ENCODE peak calls at places on chromosomes 16 and 17, in nine cellular contexts. X is NB4, B is right lobe of liver, L is PC-9, F is NCI-H748 treated with DMSO at 0.1 percent for 48 hours, K is NCI-H774, C is left cardiac atrium, Q is hepatic stellate cell, E is endothelial cell. P is an unnamed sample.

GRCh38 chr17:55674107-55674506 is 48.6 kb downstream of the TMEM100 start:
- DNase-seq in Q (no peak), C (no peak), E (no peak), B (no peak), F (no peak), K (no peak), X (peak; percentile 87), L (no peak), P (no peak)

GRCh38 chr17:70184770-70185169 is 15.4 kb downstream of the KCNJ2 start:
- DNase-seq in K (no peak), F (no peak), L (peak; percentile 36), E (no peak), X (no peak), B (no peak), C (no peak), Q (peak; percentile 17), P (no peak)

GRCh38 chr17:19337712-19338023 is 24.9 kb downstream of the B9D1 start:
- DNase-seq in E (no peak), F (no peak), X (no peak), Q (no peak), B (peak; percentile 73), L (no peak), K (no peak), C (no peak), P (no peak)

GRCh38 chr17:49687878-49688491 is 10.1 kb upstream of the SPOP start:
- DNase-seq in L (no peak), C (no peak), K (no peak), F (no peak), E (peak; percentile 36), Q (peak; percentile 60), X (peak; percentile 39), B (no peak), P (no peak)

GRCh38 chr17:82031303-82031884 is at the start of gene RAC3:
- DNase-seq in K (peak; percentile 68), C (no peak), X (peak; percentile 65), B (no peak), Q (peak; percentile 68), E (no peak), L (no peak), F (peak; percentile 5), P (no peak)

GRCh38 chr16:74297296-74297665 is 667 bp downstream of the PSMD7 start:
- DNase-seq in F (no peak), Q (peak; percentile 44), L (no peak), E (peak; percentile 16), K (no peak), X (peak; percentile 38), C (peak; percentile 35), B (no peak), P (no peak)

GRCh38 chr17:42814633-42815399 is 9.3 kb downstream of the BECN1 start:
- DNase-seq in Q (peak; percentile 46), E (no peak), X (no peak), K (no peak), B (no peak), L (no peak), C (no peak), F (no peak), P (no peak)

GRCh38 chr16:10929853-10930754 is 12.2 kb downstream of the DEXI start:
- DNase-seq in C (no peak), F (no peak), E (no peak), L (no peak), Q (no peak), K (no peak), X (no peak), B (no peak), P (no peak)

GRCh38 chr17:28433696-28434095 is 27.7 kb upstream of the SLC46A1 start:
- DNase-seq in L (no peak), F (no peak), X (no peak), K (no peak), E (no peak), B (no peak), Q (no peak), C (no peak), P (no peak)

GRCh38 chr17:19769946-19770652 is 22.0 kb upstream of the ALDH3A1 start:
- DNase-seq in F (no peak), B (no peak), K (no peak), X (no peak), L (peak; percentile 53), C (peak; percentile 45), Q (peak; percentile 50), E (no peak), P (no peak)

GRCh38 chr16:75387951-75388350 is 45.4 kb downstream of the CFDP1 start:
- DNase-seq in Q (no peak), E (no peak), K (no peak), L (no peak), C (no peak), F (no peak), B (no peak), X (no peak), P (no peak)

GRCh38 chr16:65249768-65250167 is 127.9 kb upstream of the CDH11 start:
- DNase-seq in Q (peak; percentile 39), K (no peak), B (no peak), L (no peak), X (no peak), E (no peak), C (peak; percentile 87), F (no peak), P (no peak)

GRCh38 chr17:32142038-32142856 is at the start of gene RHOT1:
- DNase-seq in L (peak; percentile 84), F (peak; percentile 85), Q (peak; percentile 85), B (peak; percentile 82), E (peak; percentile 84), K (peak; percentile 82), X (peak; percentile 90), C (peak; percentile 80), P (peak; percentile 86)

GRCh38 chr16:27365142-27366089 is 36.6 kb upstream of the IL21R start:
- DNase-seq in Q (no peak), K (no peak), X (no peak), E (no peak), C (no peak), F (no peak), B (no peak), L (peak; percentile 92), P (no peak)

GRCh38 chr17:60158751-60159478 is 9.1 kb downstream of the CA4 start:
- DNase-seq in K (no peak), L (no peak), C (no peak), X (no peak), F (no peak), B (no peak), Q (no peak), E (no peak), P (no peak)

GRCh38 chr17:30788918-30789317 is 35.6 kb downstream of the CRLF3 start:
- DNase-seq in B (no peak), Q (peak; percentile 16), F (no peak), K (no peak), X (no peak), C (no peak), E (no peak), L (no peak), P (no peak)

GRCh38 chr16:25734473-25735100 is 42.8 kb downstream of the HS3ST4 start:
- DNase-seq in L (no peak), C (no peak), Q (no peak), X (no peak), K (no peak), B (no peak), F (no peak), E (no peak), P (no peak)

GRCh38 chr17:74892013-74892841 is 1.2 kb downstream of the FADS6 start:
- DNase-seq in L (no peak), B (no peak), F (no peak), Q (no peak), K (no peak), E (no peak), X (no peak), C (no peak), P (no peak)

GRCh38 chr17:7838291-7839075 is 4.5 kb downstream of the KDM6B start:
- DNase-seq in L (no peak), K (no peak), Q (peak; percentile 58), C (peak; percentile 45), F (peak; percentile 44), E (no peak), X (peak; percentile 83), B (no peak), P (peak; percentile 10)

GRCh38 chr17:31404028-31404949 is 12.8 kb downstream of the RAB11FIP4 start:
- DNase-seq in E (no peak), C (no peak), Q (no peak), K (no peak), L (no peak), F (no peak), B (no peak), X (peak; percentile 36), P (no peak)

GRCh38 chr17:39231587-39232551 is 6.1 kb upstream of the STAC2 start:
- DNase-seq in Q (peak; percentile 89), X (peak; percentile 99), E (peak; percentile 70), K (peak; percentile 33), B (peak; percentile 57), C (peak; percentile 58), L (no peak), F (no peak), P (peak; percentile 27)

GRCh38 chr16:76796431-76796830 is 394.6 kb upstream of the MON1B start:
- DNase-seq in Q (no peak), F (peak; percentile 34), C (no peak), B (no peak), X (no peak), E (no peak), K (no peak), L (no peak), P (no peak)

GRCh38 chr16:81275064-81275532 is 36.6 kb downstream of the BCO1 start:
- DNase-seq in L (no peak), F (no peak), Q (no peak), B (no peak), X (no peak), E (no peak), K (no peak), C (no peak), P (no peak)

GRCh38 chr16:48384305-48384981 is 770 bp downstream of the SIAH1 start:
- DNase-seq in L (no peak), C (peak; percentile 72), E (peak; percentile 74), Q (peak; percentile 61), X (peak; percentile 70), K (peak; percentile 20), F (no peak), B (peak; percentile 78), P (no peak)

GRCh38 chr17:42118545-42118944 is 2.6 kb downstream of the KAT2A start:
- DNase-seq in X (peak; percentile 58), C (no peak), L (no peak), E (peak; percentile 59), Q (no peak), K (no peak), F (peak; percentile 4), B (no peak), P (no peak)

GRCh38 chr16:71552698-71553503 is 24.0 kb downstream of the TAT start:
- DNase-seq in F (no peak), C (no peak), X (peak; percentile 46), K (no peak), L (peak; percentile 49), E (no peak), Q (no peak), B (no peak), P (no peak)

GRCh38 chr17:73900516-73900915 is 256.3 kb upstream of the SDK2 start:
- DNase-seq in B (no peak), X (no peak), L (no peak), F (no peak), K (no peak), E (no peak), C (no peak), Q (no peak), P (no peak)

GRCh38 chr17:1720856-1721386 is 3.6 kb upstream of the WDR81 start:
- DNase-seq in C (peak; percentile 67), K (peak; percentile 14), Q (peak; percentile 47), B (no peak), X (peak; percentile 55), E (peak; percentile 64), F (peak; percentile 57), L (no peak), P (no peak)